ENCODE peak calls at places on chromosomes 4 and X, in eight cellular contexts. H is Peyer's patch, Y is uterus, X is astrocyte, W is IMR-90, U is neural progenitor cell, N is body of pancreas, J is cardiac muscle cell. G is an unnamed sample.

GRCh38 chrX:331772-332495 is 13.3 kb upstream of the GTPBP6 start:
- DNase-seq in H (no peak), Y (no peak), X (no peak), W (no peak), U (no peak), N (no peak), J (no peak), G (peak; percentile 62)

GRCh38 chr4:107600456-107600855 is 119.6 kb downstream of the PAPSS1 start:
- DNase-seq in H (no peak), Y (no peak), X (peak; percentile 79), W (peak; percentile 24), U (no peak), N (no peak), J (peak; percentile 54), G (no peak)

GRCh38 chr4:83724488-83725060 is 188.7 kb downstream of the GPAT3 start:
- DNase-seq in H (no peak), Y (no peak), X (no peak), W (no peak), U (no peak), N (no peak), J (no peak), G (no peak)

GRCh38 chrX:111262086-111262485 is 8.2 kb downstream of the CAPN6 start:
- DNase-seq in H (no peak), Y (no peak), X (peak; percentile 5), W (no peak), U (no peak), N (no peak), J (no peak), G (no peak)

GRCh38 chrX:18973527-18974192 is 10.3 kb downstream of the PHKA2 start:
- DNase-seq in H (no peak), Y (no peak), X (no peak), W (no peak), U (peak; percentile 15), N (peak; percentile 6), J (peak; percentile 23), G (no peak)

GRCh38 chr4:151951727-151952078 is 190.9 kb upstream of the GATB start:
- DNase-seq in H (no peak), Y (no peak), X (no peak), W (no peak), U (no peak), N (no peak), J (no peak), G (no peak)

GRCh38 chrX:81377329-81377728 is 175.4 kb downstream of the SH3BGRL start:
- DNase-seq in H (no peak), Y (no peak), X (peak; percentile 2), W (peak; percentile 27), U (peak; percentile 4), N (no peak), J (peak; percentile 45), G (no peak)

GRCh38 chr4:150402968-150403367 is 179.0 kb upstream of the MAB21L2 start:
- DNase-seq in H (peak; percentile 62), Y (no peak), X (no peak), W (peak; percentile 24), U (peak; percentile 24), N (peak; percentile 85), J (no peak), G (no peak)

GRCh38 chr4:128371004-128371777 is 83.6 kb upstream of the PGRMC2 start:
- DNase-seq in H (no peak), Y (no peak), X (peak; percentile 83), W (peak; percentile 67), U (no peak), N (no peak), J (peak; percentile 47), G (no peak)

GRCh38 chrX:105564536-105564935 is 257.8 kb upstream of the NRK start:
- DNase-seq in H (no peak), Y (no peak), X (peak; percentile 89), W (peak; percentile 20), U (no peak), N (no peak), J (peak; percentile 84), G (no peak)

GRCh38 chrX:153639177-153640044 is 7.6 kb upstream of the DUSP9 start:
- DNase-seq in H (peak; percentile 36), Y (no peak), X (no peak), W (no peak), U (no peak), N (no peak), J (no peak), G (no peak)

GRCh38 chrX:102957751-102958150 is 20.7 kb downstream of the RAB40AL start:
- DNase-seq in H (no peak), Y (no peak), X (peak; percentile 27), W (peak; percentile 5), U (no peak), N (no peak), J (no peak), G (no peak)

GRCh38 chr4:71367546-71367945 is 28.7 kb downstream of the SLC4A4 start:
- DNase-seq in H (no peak), Y (no peak), X (no peak), W (no peak), U (no peak), N (no peak), J (no peak), G (no peak)

GRCh38 chr4:6873291-6873690 is 36.3 kb upstream of the TBC1D14 start:
- DNase-seq in H (no peak), Y (no peak), X (no peak), W (no peak), U (peak; percentile 34), N (no peak), J (peak; percentile 35), G (no peak)

GRCh38 chr4:118729287-118730286 is 44.4 kb downstream of the METTL14 start:
- DNase-seq in H (no peak), Y (no peak), X (peak; percentile 73), W (peak; percentile 92), U (no peak), N (no peak), J (peak; percentile 59), G (no peak)

GRCh38 chr4:122224348-122224747 is 72.2 kb downstream of the BLTP1 start:
- DNase-seq in H (no peak), Y (no peak), X (no peak), W (peak; percentile 22), U (peak; percentile 19), N (no peak), J (peak; percentile 21), G (no peak)

GRCh38 chr4:122227202-122227601 is 75.1 kb downstream of the BLTP1 start:
- DNase-seq in H (no peak), Y (no peak), X (no peak), W (no peak), U (no peak), N (no peak), J (no peak), G (no peak)

GRCh38 chr4:122219356-122219755 is 67.2 kb downstream of the BLTP1 start:
- DNase-seq in H (no peak), Y (no peak), X (no peak), W (no peak), U (no peak), N (no peak), J (no peak), G (no peak)

GRCh38 chr4:122218762-122219161 is 66.6 kb downstream of the BLTP1 start:
- DNase-seq in H (no peak), Y (no peak), X (no peak), W (peak; percentile 7), U (peak; percentile 42), N (no peak), J (peak; percentile 11), G (no peak)

GRCh38 chr4:122221322-122221721 is 69.2 kb downstream of the BLTP1 start:
- DNase-seq in H (no peak), Y (no peak), X (no peak), W (no peak), U (no peak), N (no peak), J (no peak), G (no peak)
- H3K4me1 ChIP-seq in H (no peaks in the 10 kb centered on the region), Y (no peaks in the 10 kb centered on the region), X (no peaks in the 10 kb centered on the region), W (no peaks in the 10 kb centered on the region), U (no peaks in the 10 kb centered on the region), N (peaks cover 2% of the 10 kb centered on the region), J (peaks cover 8% of the 10 kb centered on the region), G (no peaks in the 10 kb centered on the region)

GRCh38 chr4:123415977-123416376 is 19.4 kb downstream of the SPRY1 start:
- DNase-seq in H (no peak), Y (no peak), X (peak; percentile 76), W (peak; percentile 45), U (no peak), N (no peak), J (peak; percentile 61), G (no peak)
- H3K4me1 ChIP-seq in H (peaks cover 11% of the 10 kb centered on the region), Y (peaks cover under 1% of the 10 kb centered on the region), X (peaks cover 30% of the 10 kb centered on the region), W (peaks cover 13% of the 10 kb centered on the region), U (peaks cover 55% of the 10 kb centered on the region), N (peaks cover 8% of the 10 kb centered on the region), J (peaks cover 23% of the 10 kb centered on the region), G (peaks cover 11% of the 10 kb centered on the region)

GRCh38 chr4:165826166-165826565 is 46.9 kb upstream of the TLL1 start:
- DNase-seq in H (no peak), Y (no peak), X (no peak), W (no peak), U (no peak), N (no peak), J (no peak), G (no peak)

GRCh38 chr4:165828928-165829327 is 44.1 kb upstream of the TLL1 start:
- DNase-seq in H (no peak), Y (no peak), X (no peak), W (no peak), U (no peak), N (no peak), J (peak; percentile 11), G (no peak)

DNA sequence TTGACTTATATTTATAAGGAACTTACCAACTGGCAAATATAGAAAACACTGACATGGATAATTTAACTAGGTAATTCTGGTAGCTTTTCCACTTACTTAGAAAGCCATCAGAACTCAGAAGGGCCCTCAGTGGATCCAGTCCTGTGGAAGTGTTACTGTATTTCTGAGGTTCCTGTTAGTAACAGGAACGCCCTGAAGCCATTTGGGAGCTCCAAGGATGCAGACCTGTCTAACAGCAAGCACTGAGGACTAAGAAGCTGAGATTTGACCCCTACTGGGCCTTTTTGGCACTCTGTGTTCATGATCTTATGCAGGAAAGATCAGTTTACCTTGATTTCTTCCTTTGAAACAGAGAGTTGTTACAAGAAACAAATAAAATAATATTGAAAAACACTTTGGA is 46.0 kb upstream of the TLL1 start:
- DNase-seq in H (no peak), Y (no peak), X (no peak), W (no peak), U (no peak), N (no peak), J (no peak), G (no peak)
- H3K4me1 ChIP-seq in H (no peaks in the 10 kb centered on the region), Y (no peaks in the 10 kb centered on the region), X (no peaks in the 10 kb centered on the region), W (no peaks in the 10 kb centered on the region), U (no peaks in the 10 kb centered on the region), N (no peaks in the 10 kb centered on the region), J (no peaks in the 10 kb centered on the region), G (no peaks in the 10 kb centered on the region)

GRCh38 chrX:46577116-46578005 is 3.8 kb downstream of the CHST7 start:
- DNase-seq in H (no peak), Y (no peak), X (peak; percentile 50), W (peak; percentile 75), U (no peak), N (no peak), J (peak; percentile 38), G (no peak)

GRCh38 chrX:46582964-46583363 is 9.4 kb downstream of the CHST7 start:
- DNase-seq in H (no peak), Y (no peak), X (peak; percentile 91), W (peak; percentile 92), U (no peak), N (peak; percentile 5), J (peak; percentile 81), G (no peak)

GRCh38 chrX:46582325-46582724 is 8.8 kb downstream of the CHST7 start:
- DNase-seq in H (no peak), Y (no peak), X (peak; percentile 65), W (peak; percentile 41), U (no peak), N (no peak), J (peak; percentile 49), G (no peak)

GRCh38 chrX:46579250-46579649 is 5.7 kb downstream of the CHST7 start:
- DNase-seq in H (no peak), Y (no peak), X (no peak), W (no peak), U (no peak), N (no peak), J (no peak), G (no peak)

GRCh38 chrX:46580613-46581012 is 7.0 kb downstream of the CHST7 start:
- DNase-seq in H (no peak), Y (no peak), X (no peak), W (no peak), U (no peak), N (no peak), J (no peak), G (no peak)
- H3K4me1 ChIP-seq in H (no peaks in the 10 kb centered on the region), Y (no peaks in the 10 kb centered on the region), X (peaks cover 33% of the 10 kb centered on the region), W (peaks cover 4% of the 10 kb centered on the region), U (peaks cover 3% of the 10 kb centered on the region), N (no peaks in the 10 kb centered on the region), J (no peaks in the 10 kb centered on the region), G (peaks cover 5% of the 10 kb centered on the region)

G was measured in upper lobe of right lung.